ENCODE peak calls at places on chromosomes 7 and 10, in nine cellular contexts. K is right lobe of liver, T is IMR-90, G is stomach, C is A549, N is transverse colon, Y is prostate gland, L is tibial nerve, X is uterus. P is an unnamed sample.

GRCh38 chr10:48464871-48465736 is 139.8 kb downstream of the ARHGAP22 start:
- DNase-seq in K (no peak), T (no peak), G (peak; percentile 17), C (no peak), N (no peak), Y (peak; percentile 47), L (no peak), X (peak; percentile 22), P (peak; percentile 62)

GRCh38 chr7:107387077-107387476 is 82.8 kb upstream of the GPR22 start:
- DNase-seq in K (peak; percentile 59), T (peak; percentile 39), G (no peak), C (no peak), N (no peak), Y (no peak), L (no peak), X (peak; percentile 36), P (no peak)

GRCh38 chr7:134865001-134865845 is 85.8 kb downstream of the CALD1 start:
- DNase-seq in K (no peak), T (peak; percentile 76), G (no peak), C (no peak), N (no peak), Y (no peak), L (no peak), X (no peak), P (no peak)

GRCh38 chr7:132417037-132417906 is 159.0 kb downstream of the PLXNA4 start:
- DNase-seq in K (no peak), T (no peak), G (no peak), C (no peak), N (no peak), Y (no peak), L (no peak), X (no peak), P (no peak)

GRCh38 chr10:29131952-29132820 is 156.7 kb upstream of the LYZL1 start:
- DNase-seq in K (no peak), T (peak; percentile 19), G (no peak), C (no peak), N (no peak), Y (no peak), L (no peak), X (no peak), P (no peak)

GRCh38 chr7:158321056-158321700 is 266.4 kb downstream of the PTPRN2 start:
- DNase-seq in K (no peak), T (no peak), G (no peak), C (no peak), N (no peak), Y (no peak), L (no peak), X (no peak), P (no peak)

GRCh38 chr10:97277551-97277950 is 14.9 kb downstream of the ARHGAP19 start:
- DNase-seq in K (no peak), T (no peak), G (no peak), C (no peak), N (no peak), Y (no peak), L (no peak), X (no peak), P (no peak)

GRCh38 chr7:142485617-142486226 is 227.9 kb upstream of the PRSS58 start:
- DNase-seq in K (no peak), T (no peak), G (no peak), C (no peak), N (no peak), Y (no peak), L (no peak), X (no peak), P (no peak)

GRCh38 chr10:37975407-37975991 is 948 bp downstream of the ZNF25 start:
- DNase-seq in K (no peak), T (peak; percentile 38), G (no peak), C (peak; percentile 10), N (no peak), Y (no peak), L (peak; percentile 7), X (no peak), P (no peak)

GRCh38 chr7:116810267-116811116 is 51.9 kb upstream of the CAPZA2 start:
- DNase-seq in K (no peak), T (no peak), G (no peak), C (no peak), N (no peak), Y (no peak), L (no peak), X (no peak), P (no peak)

GRCh38 chr7:17721736-17722285 is 218.5 kb downstream of the SNX13 start:
- DNase-seq in K (no peak), T (no peak), G (no peak), C (no peak), N (no peak), Y (no peak), L (no peak), X (no peak), P (no peak)

GRCh38 chr7:27159278-27160146 is 3.0 kb upstream of the HOXA7 start:
- DNase-seq in K (no peak), T (no peak), G (no peak), C (no peak), N (peak; percentile 19), Y (no peak), L (no peak), X (peak; percentile 14), P (peak; percentile 45)

GRCh38 chr7:11109659-11110058 is 136.0 kb downstream of the PHF14 start:
- DNase-seq in K (no peak), T (no peak), G (no peak), C (no peak), N (no peak), Y (no peak), L (no peak), X (no peak), P (no peak)

DNA sequence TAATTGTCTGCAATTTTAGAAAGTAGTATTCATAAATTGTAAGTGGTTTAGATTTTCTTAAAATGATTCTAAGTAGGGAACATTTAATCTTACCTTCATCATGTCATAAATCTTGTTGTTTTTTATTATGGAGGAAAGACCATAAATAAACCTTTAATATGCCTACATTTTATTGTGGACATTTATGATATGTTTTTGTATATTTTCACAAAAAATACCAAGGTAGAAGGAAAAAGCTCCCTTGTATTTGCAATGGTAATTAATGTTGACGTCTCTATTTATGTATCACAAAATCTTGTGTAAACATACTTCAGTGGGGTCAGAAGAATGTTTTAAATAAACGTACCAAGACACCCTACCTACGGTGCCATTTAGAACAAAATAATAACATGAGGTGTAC is 155.7 kb upstream of the FAM171A1 start:
- DNase-seq in K (no peak), T (no peak), G (no peak), C (no peak), N (no peak), Y (no peak), L (no peak), X (no peak), P (no peak)
- TF ChIP-seq POLR2A in K (no peak), T (no peak), G (no peak), C (no peak), N (no peak), Y (no peak), L (no peak), X (no peak), P (no peak)

DNA sequence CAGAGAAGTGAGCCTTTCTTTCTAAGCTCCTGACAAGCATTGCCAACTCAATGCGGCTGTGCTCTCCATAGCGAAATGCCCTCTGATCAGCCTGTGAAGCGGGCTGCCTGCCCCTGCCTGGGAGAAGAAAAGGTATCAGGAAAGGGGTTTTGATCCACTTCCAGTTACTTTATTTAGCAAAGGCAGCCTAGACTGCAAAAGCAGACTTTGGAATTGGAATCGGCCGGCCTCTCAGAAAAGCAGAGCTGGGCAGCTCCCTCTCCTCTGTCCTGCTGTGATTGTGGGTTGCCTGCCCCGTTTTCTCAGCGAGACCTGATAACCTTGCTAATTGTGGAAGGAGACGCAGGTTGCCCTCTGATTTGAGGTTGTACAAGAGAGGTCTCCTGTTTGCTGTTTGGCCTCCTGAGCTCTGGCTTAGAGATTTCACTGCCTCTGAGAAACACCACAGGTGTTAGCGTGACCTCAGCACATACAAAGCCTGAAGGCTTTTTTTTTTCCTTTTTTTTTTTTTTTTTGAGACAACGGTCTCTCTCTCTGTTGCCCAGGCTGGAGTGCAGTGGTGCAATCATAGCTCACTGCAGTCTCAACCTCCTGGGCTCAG is 53.9 kb upstream of the SH2B2 start:
- DNase-seq in K (peak; percentile 77), T (no peak), G (no peak), C (no peak), N (no peak), Y (no peak), L (no peak), X (no peak), P (no peak)
- TF ChIP-seq POLR2A in K (no peak), T (no peak), G (no peak), C (no peak), N (no peak), Y (no peak), L (no peak), X (no peak), P (no peak)

GRCh38 chr7:2299131-2299829 is 15.0 kb downstream of the SNX8 start:
- DNase-seq in K (no peak), T (peak; percentile 88), G (no peak), C (no peak), N (no peak), Y (no peak), L (peak; percentile 40), X (peak; percentile 25), P (no peak)
- TF ChIP-seq POLR2A in K (peak; percentile 15), T (peak; percentile 45), G (no peak), C (no peak), N (no peak), Y (no peak), L (no peak), X (no peak), P (no peak)

GRCh38 chr7:45495618-45496017 is 78.5 kb upstream of the ADCY1 start:
- DNase-seq in K (no peak), T (no peak), G (no peak), C (no peak), N (no peak), Y (no peak), L (no peak), X (no peak), P (no peak)

GRCh38 chr7:45501788-45502187 is 72.4 kb upstream of the ADCY1 start:
- DNase-seq in K (no peak), T (no peak), G (no peak), C (no peak), N (no peak), Y (no peak), L (no peak), X (no peak), P (no peak)

GRCh38 chr7:45506059-45506458 is 68.1 kb upstream of the ADCY1 start:
- DNase-seq in K (no peak), T (no peak), G (no peak), C (no peak), N (no peak), Y (no peak), L (no peak), X (no peak), P (no peak)

GRCh38 chr7:45500257-45500656 is 73.9 kb upstream of the ADCY1 start:
- DNase-seq in K (no peak), T (no peak), G (no peak), C (no peak), N (no peak), Y (no peak), L (no peak), X (no peak), P (no peak)
- TF ChIP-seq POLR2A in K (no peak), T (no peak), G (no peak), C (no peak), N (no peak), Y (no peak), L (no peak), X (no peak), P (no peak)